ENCODE peak calls at places on chromosomes 7 and 10, in six cellular contexts. M is AG09319, X is A549, W is colonic mucosa, S is OCI-LY7, E is MCF 10A. P is an unnamed sample.

GRCh38 chr10:53223846-53224245 is 451.3 kb upstream of the MBL2 start:
- DNase-seq in S (no peak), W (no peak), E (no peak), M (no peak), X (no peak), P (no peak)

GRCh38 chr10:57535306-57535705 is 732.4 kb downstream of the IPMK start:
- DNase-seq in E (no peak), S (no peak), X (no peak), M (no peak), W (no peak), P (no peak)

GRCh38 chr7:141737118-141737835 is 881 bp upstream of the SSBP1 start:
- DNase-seq in E (peak), S (peak), X (no peak), M (no peak), W (peak), P (no peak)

GRCh38 chr7:106626376-106627293 is 34.3 kb downstream of the CCDC71L start:
- DNase-seq in E (no peak), W (peak), X (no peak), S (no peak), M (no peak), P (no peak)

GRCh38 chr10:80253266-80253962 is 36.0 kb downstream of the MAT1A start:
- DNase-seq in X (no peak), W (no peak), E (no peak), S (no peak), M (no peak), P (no peak)

GRCh38 chr10:102261842-102262241 is 16.5 kb downstream of the GBF1 start:
- DNase-seq in W (no peak), S (no peak), X (no peak), M (no peak), E (no peak), P (no peak)

GRCh38 chr10:13871087-13871486 is 284.3 kb downstream of the PRPF18 start:
- DNase-seq in W (no peak), M (no peak), S (no peak), E (no peak), X (no peak), P (no peak)

GRCh38 chr10:86958831-86959736 is 685 bp downstream of the SNCG start:
- DNase-seq in W (peak), S (no peak), E (peak), X (peak), M (no peak), P (no peak)

GRCh38 chr10:84329986-84330651 is 1.7 kb downstream of the CCSER2 start:
- DNase-seq in W (no peak), M (no peak), X (no peak), S (no peak), E (no peak), P (no peak)

GRCh38 chr7:41996381-41997035 is 240.5 kb downstream of the GLI3 start:
- DNase-seq in E (peak), M (peak), X (no peak), S (peak), W (no peak), P (no peak)

GRCh38 chr10:130045091-130045652 is 65.5 kb downstream of the C10orf143 start:
- DNase-seq in W (peak), S (no peak), E (peak), X (no peak), M (no peak), P (no peak)

GRCh38 chr10:77082601-77083252 is 554.9 kb downstream of the KCNMA1 start:
- DNase-seq in M (no peak), W (no peak), E (no peak), X (no peak), S (no peak), P (no peak)

GRCh38 chr10:63603709-63604445 is 82.7 kb downstream of the REEP3 start:
- DNase-seq in M (no peak), E (peak), X (no peak), W (no peak), S (no peak), P (no peak)

GRCh38 chr7:45923290-45923689 is 2.2 kb upstream of the IGFBP3 start:
- DNase-seq in W (peak), M (peak), S (peak), E (peak), X (no peak), P (peak)

GRCh38 chr7:45922810-45923209 is 1.7 kb upstream of the IGFBP3 start:
- DNase-seq in E (peak), X (no peak), S (peak), W (no peak), M (no peak), P (no peak)

GRCh38 chr7:45923818-45924217 is 2.7 kb upstream of the IGFBP3 start:
- DNase-seq in X (no peak), E (no peak), M (no peak), S (no peak), W (no peak), P (no peak)

GRCh38 chr7:45921699-45922519 is 837 bp upstream of the IGFBP3 start:
- DNase-seq in X (peak), M (no peak), E (peak), W (peak), S (peak), P (peak)

GRCh38 chr7:45924283-45924682 is 3.2 kb upstream of the IGFBP3 start:
- DNase-seq in E (peak), M (no peak), S (no peak), X (peak), W (no peak), P (no peak)
- TF ChIP-seq CTCF in E (no peak), M (peak), S (no peak), X (no peak), W (no peak), P (no peak)

DNA sequence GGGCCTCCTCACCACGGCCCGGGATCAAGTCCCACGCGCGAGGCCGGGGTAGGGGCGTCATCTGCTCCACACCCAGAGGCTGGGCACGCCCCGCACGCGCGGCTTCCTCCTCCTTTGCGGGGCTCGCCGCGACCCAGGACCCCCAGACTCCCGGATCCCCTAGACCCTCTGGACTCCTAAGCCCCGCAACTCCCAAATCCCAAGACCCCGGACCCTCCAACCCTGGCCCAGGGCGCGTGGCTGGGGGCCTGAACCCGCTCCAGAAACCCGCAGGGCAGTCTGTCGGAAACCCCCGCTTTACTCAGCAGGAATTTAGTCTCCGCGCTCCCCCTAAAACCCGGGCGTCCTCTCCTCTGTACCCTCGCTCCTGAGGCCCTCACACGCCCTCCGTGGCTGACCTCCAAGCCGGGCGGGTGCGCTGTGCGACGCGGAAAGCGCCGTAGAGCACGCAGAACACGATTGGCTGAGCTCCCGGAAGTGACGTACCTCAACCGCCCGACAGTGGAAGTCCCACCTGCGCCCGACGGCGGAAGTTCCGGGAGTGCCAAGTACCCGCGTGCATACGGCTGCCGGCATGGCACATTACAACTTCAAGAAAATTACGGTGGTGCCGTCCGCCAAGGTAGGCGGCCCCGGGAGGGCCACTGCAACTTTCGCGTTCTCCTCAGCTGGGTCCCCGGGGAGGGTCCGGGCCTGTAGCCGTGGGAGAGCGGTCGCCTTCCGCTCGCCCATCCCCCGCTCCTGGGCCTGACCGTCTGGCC is at the start of gene GTPBP4:
- DNase-seq in M (peak), X (peak), E (peak), S (peak), W (peak), P (peak)
- TF ChIP-seq CTCF in M (peak), X (peak), E (no peak), S (peak), W (no peak), P (no peak)

GRCh38 chr7:7521259-7521658 is 14.4 kb downstream of the COL28A1 start:
- DNase-seq in W (no peak), X (no peak), M (no peak), S (no peak), E (no peak), P (no peak)
- TF ChIP-seq CTCF in W (no peak), X (no peak), M (no peak), S (no peak), E (no peak), P (no peak)

DNA sequence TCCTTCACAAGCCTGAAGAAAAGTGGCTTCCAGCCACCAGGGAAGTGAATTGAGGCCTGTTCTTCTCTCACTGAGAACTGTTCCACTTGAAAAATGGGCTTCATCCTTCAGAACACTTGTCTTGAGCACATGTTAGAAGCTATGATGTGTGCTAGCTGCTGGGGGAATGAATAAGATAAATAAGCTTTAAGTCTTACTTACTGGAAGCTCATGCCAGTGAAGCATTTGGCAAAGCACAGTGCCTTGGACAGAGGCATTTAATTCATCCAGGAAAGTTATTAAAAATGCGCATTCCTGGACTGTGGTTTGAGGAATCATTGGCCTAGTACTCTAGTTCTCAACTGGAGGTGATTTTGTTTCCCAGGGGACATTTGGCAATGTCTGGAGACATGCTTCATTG is 133.7 kb downstream of the BMPER start:
- DNase-seq in S (no peak), E (no peak), W (no peak), M (peak), X (no peak), P (no peak)
- TF ChIP-seq CTCF in S (no peak), E (no peak), W (no peak), M (no peak), X (no peak), P (no peak)

GRCh38 chr7:38542156-38542555 is 89.0 kb downstream of the AMPH start:
- DNase-seq in S (no peak), E (peak), M (peak), W (no peak), X (no peak), P (no peak)

GRCh38 chr7:38548605-38549004 is 82.6 kb downstream of the AMPH start:
- DNase-seq in W (peak), S (no peak), M (no peak), X (no peak), E (no peak), P (no peak)

GRCh38 chr7:38541440-38541839 is 89.7 kb downstream of the AMPH start:
- DNase-seq in M (no peak), S (no peak), E (no peak), X (no peak), W (no peak), P (no peak)

GRCh38 chr7:38546763-38547162 is 84.4 kb downstream of the AMPH start:
- DNase-seq in M (no peak), S (no peak), X (no peak), W (no peak), E (no peak), P (no peak)

DNA sequence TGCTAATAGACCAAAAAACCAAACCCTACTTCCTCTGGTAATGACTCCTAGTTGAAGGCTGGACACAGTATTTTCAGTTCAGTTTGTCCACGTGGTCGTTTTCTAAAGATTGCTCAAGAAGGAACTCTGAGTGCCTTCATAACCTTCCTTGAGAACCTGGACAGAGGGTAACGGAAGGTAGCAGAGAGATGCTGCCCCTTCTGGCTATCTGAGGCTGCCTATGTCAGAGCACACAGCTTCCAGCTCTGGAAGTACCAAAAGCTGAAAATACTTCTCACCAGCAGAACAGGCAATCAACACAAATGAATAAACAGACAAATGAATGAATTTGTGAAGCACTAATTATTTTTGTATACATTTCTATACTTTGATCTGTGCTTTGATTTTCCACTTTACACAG is 85.2 kb downstream of the AMPH start:
- DNase-seq in X (no peak), E (peak), S (no peak), M (no peak), W (no peak), P (no peak)
- TF ChIP-seq CTCF in X (no peak), E (no peak), S (peak), M (no peak), W (no peak), P (no peak)

GRCh38 chr7:29277436-29278215 is 83.1 kb downstream of the CHN2 start:
- DNase-seq in W (no peak), E (no peak), M (no peak), S (no peak), X (no peak), P (no peak)
- TF ChIP-seq CTCF in W (no peak), E (no peak), M (no peak), S (no peak), X (no peak), P (no peak)